ENCODE peak calls at places on chromosomes 11 and 22, in four cellular contexts. One of them, this sample, is unnamed.

GRCh38 chr22:31253949-31254348 is 38.3 kb downstream of the PIK3IP1 start:
- DNase-seq in upper lobe of right lung: peak
- DNase-seq in tibial nerve: no peak
- DNase-seq in IMR-90: no peak
- DNase-seq in this sample: peak

GRCh38 chr22:40512426-40513136 is 123.9 kb downstream of the MRTFA start:
- DNase-seq in upper lobe of right lung: no peak
- DNase-seq in tibial nerve: peak
- DNase-seq in IMR-90: peak
- DNase-seq in this sample: peak

GRCh38 chr22:22558972-22559603 is at the start of gene PRAME:
- DNase-seq in upper lobe of right lung: peak
- DNase-seq in tibial nerve: peak
- DNase-seq in IMR-90: peak
- DNase-seq in this sample: no peak

GRCh38 chr11:71325418-71326327 is 73.3 kb upstream of the SHANK2 start:
- DNase-seq in upper lobe of right lung: peak
- DNase-seq in tibial nerve: no peak
- DNase-seq in IMR-90: no peak
- DNase-seq in this sample: no peak

GRCh38 chr11:122731500-122731913 is 76.0 kb downstream of the UBASH3B start:
- DNase-seq in upper lobe of right lung: no peak
- DNase-seq in tibial nerve: no peak
- DNase-seq in IMR-90: peak
- DNase-seq in this sample: no peak

GRCh38 chr22:22945195-22945594 is 57.6 kb downstream of the IGLL5 start:
- DNase-seq in upper lobe of right lung: peak
- DNase-seq in tibial nerve: no peak
- DNase-seq in IMR-90: no peak
- DNase-seq in this sample: no peak

GRCh38 chr11:44244649-44245308 is 65.2 kb downstream of the ALX4 start:
- DNase-seq in upper lobe of right lung: no peak
- DNase-seq in tibial nerve: no peak
- DNase-seq in IMR-90: peak
- DNase-seq in this sample: no peak

GRCh38 chr11:127000291-127000968 is at the start of gene KIRREL3:
- DNase-seq in upper lobe of right lung: no peak
- DNase-seq in tibial nerve: no peak
- DNase-seq in IMR-90: peak
- DNase-seq in this sample: no peak

GRCh38 chr22:36776722-36777121 is 803 bp upstream of the IFT27 start:
- DNase-seq in upper lobe of right lung: no peak
- DNase-seq in tibial nerve: no peak
- DNase-seq in IMR-90: no peak
- DNase-seq in this sample: no peak

GRCh38 chr22:43658823-43659222 is 153.3 kb downstream of the EFCAB6 start:
- DNase-seq in upper lobe of right lung: no peak
- DNase-seq in tibial nerve: no peak
- DNase-seq in IMR-90: no peak
- DNase-seq in this sample: no peak

GRCh38 chr11:112182867-112183266 is 7.6 kb downstream of the BCO2 start:
- DNase-seq in upper lobe of right lung: no peak
- DNase-seq in tibial nerve: no peak
- DNase-seq in IMR-90: no peak
- DNase-seq in this sample: no peak

GRCh38 chr11:108568183-108568858 is 25.2 kb downstream of the EXPH5 start:
- DNase-seq in upper lobe of right lung: no peak
- DNase-seq in tibial nerve: no peak
- DNase-seq in IMR-90: no peak
- DNase-seq in this sample: no peak

GRCh38 chr22:49967333-49968241 is 7.0 kb downstream of the PIM3 start:
- DNase-seq in upper lobe of right lung: peak
- DNase-seq in tibial nerve: peak
- DNase-seq in IMR-90: no peak
- DNase-seq in this sample: no peak

GRCh38 chr22:44108806-44109385 is 71.8 kb upstream of the PARVG start:
- DNase-seq in upper lobe of right lung: peak
- DNase-seq in tibial nerve: no peak
- DNase-seq in IMR-90: no peak
- DNase-seq in this sample: no peak

GRCh38 chr22:49228431-49229037 is 599.1 kb downstream of the BRD1 start:
- DNase-seq in upper lobe of right lung: no peak
- DNase-seq in tibial nerve: no peak
- DNase-seq in IMR-90: no peak
- DNase-seq in this sample: no peak

GRCh38 chr11:15663778-15664218 is 549.1 kb downstream of the INSC start:
- DNase-seq in upper lobe of right lung: no peak
- DNase-seq in tibial nerve: no peak
- DNase-seq in IMR-90: no peak
- DNase-seq in this sample: no peak

GRCh38 chr11:94674005-94674491 is 94.1 kb upstream of the AMOTL1 start:
- DNase-seq in upper lobe of right lung: no peak
- DNase-seq in tibial nerve: no peak
- DNase-seq in IMR-90: no peak
- DNase-seq in this sample: peak

GRCh38 chr22:48741540-48741939 is 1086.1 kb downstream of the BRD1 start:
- DNase-seq in upper lobe of right lung: no peak
- DNase-seq in tibial nerve: no peak
- DNase-seq in IMR-90: no peak
- DNase-seq in this sample: no peak

GRCh38 chr11:102187416-102188125 is 77.3 kb downstream of the YAP1 start:
- DNase-seq in upper lobe of right lung: no peak
- DNase-seq in tibial nerve: no peak
- DNase-seq in IMR-90: peak
- DNase-seq in this sample: no peak

GRCh38 chr22:50255607-50256006 is 4.5 kb upstream of the HDAC10 start:
- DNase-seq in upper lobe of right lung: no peak
- DNase-seq in tibial nerve: no peak
- DNase-seq in IMR-90: no peak
- DNase-seq in this sample: no peak

GRCh38 chr11:44989831-44990566 is 39.3 kb upstream of the TP53I11 start:
- DNase-seq in upper lobe of right lung: no peak
- DNase-seq in tibial nerve: no peak
- DNase-seq in IMR-90: no peak
- DNase-seq in this sample: peak

GRCh38 chr11:47533690-47534135 is 19.2 kb downstream of the CELF1 start:
- DNase-seq in upper lobe of right lung: no peak
- DNase-seq in tibial nerve: no peak
- DNase-seq in IMR-90: peak
- DNase-seq in this sample: no peak

GRCh38 chr11:43197357-43197756 is 114.4 kb upstream of the API5 start:
- DNase-seq in upper lobe of right lung: no peak
- DNase-seq in tibial nerve: no peak
- DNase-seq in IMR-90: no peak
- DNase-seq in this sample: no peak

DNA sequence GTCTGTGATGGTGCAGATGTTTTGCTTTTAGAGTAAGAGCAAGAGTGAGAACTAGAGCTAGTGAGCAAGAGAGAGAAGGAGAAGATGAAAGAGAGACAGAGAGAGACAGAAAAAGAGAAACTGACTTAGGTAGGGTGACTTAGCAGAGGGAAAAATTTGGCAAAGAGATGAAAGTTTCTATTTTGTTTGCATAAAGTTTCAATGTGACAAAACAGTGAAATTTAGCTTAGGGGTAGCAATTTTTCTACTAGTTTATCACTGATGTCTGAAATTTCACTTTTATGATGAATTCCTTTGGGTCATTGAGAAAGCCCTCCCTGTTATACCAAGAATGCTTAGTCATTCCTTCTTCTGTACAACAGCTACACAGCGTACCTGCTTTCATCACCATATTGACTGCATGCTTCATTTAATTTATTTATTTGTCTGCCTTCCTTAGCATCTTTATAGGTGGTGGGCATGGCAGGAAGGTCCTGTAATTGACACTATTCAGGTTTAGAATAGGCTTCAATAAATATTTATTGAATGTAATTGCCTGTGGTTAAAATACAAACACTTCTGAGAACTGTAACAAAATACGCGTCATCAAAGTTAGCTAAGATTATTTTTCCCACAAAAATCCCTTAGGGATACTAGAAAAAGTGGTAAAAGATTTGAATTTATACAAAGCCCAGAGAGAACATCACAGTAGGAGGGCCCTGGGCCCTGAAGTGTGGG is 19.9 kb upstream of the CTSC start:
- DNase-seq in upper lobe of right lung: no peak
- DNase-seq in tibial nerve: no peak
- DNase-seq in IMR-90: peak
- DNase-seq in this sample: peak
- H3K4me3 ChIP-seq in upper lobe of right lung: no peak
- H3K4me3 ChIP-seq in tibial nerve: no peak
- H3K4me3 ChIP-seq in IMR-90: no peak
- H3K4me3 ChIP-seq in this sample: no peak

GRCh38 chr11:120715239-120715638 is 203.7 kb downstream of the GRIK4 start:
- DNase-seq in upper lobe of right lung: no peak
- DNase-seq in tibial nerve: no peak
- DNase-seq in IMR-90: no peak
- DNase-seq in this sample: no peak
- TF ChIP-seq CTCF in upper lobe of right lung: peak
- TF ChIP-seq CTCF in tibial nerve: peak
- TF ChIP-seq CTCF in IMR-90: peak
- TF ChIP-seq CTCF in this sample: no peak

DNA sequence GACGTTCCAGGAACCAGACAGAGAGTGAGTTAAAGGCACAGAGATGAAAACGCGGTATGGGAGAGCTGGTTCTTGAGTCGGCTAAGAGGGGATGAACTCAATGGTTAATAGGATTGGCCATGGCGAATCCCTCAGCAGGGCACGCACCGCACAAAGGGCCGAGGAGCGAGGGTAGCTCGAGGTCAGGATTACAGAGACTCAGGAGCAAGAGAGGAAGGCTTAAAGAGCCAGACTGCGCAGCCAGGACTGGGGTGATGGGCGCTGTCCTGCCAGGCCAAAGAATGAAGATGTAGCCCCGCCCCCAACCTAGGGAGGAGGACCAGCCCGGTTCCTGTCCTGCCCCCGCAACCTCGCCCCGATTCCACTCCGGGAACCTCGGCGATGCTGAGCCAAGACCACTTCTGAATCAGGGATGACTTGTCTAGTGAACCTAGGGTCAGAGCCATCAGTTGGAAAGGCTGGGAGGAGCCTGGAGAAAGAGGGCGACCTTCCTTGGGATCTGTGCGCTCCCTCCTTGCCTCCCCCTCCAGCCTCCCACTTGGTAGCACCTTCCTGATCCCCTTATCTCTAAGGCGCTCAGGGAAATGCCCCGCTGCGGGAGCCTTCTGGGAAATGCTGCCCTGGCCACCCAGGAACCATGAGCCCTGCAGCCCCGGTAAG is at the start of gene PLEKHB1:
- DNase-seq in upper lobe of right lung: no peak
- DNase-seq in tibial nerve: no peak
- DNase-seq in IMR-90: no peak
- DNase-seq in this sample: no peak
- H3K4me3 ChIP-seq in upper lobe of right lung: peak
- H3K4me3 ChIP-seq in tibial nerve: peak
- H3K4me3 ChIP-seq in IMR-90: no peak
- H3K4me3 ChIP-seq in this sample: no peak

DNA sequence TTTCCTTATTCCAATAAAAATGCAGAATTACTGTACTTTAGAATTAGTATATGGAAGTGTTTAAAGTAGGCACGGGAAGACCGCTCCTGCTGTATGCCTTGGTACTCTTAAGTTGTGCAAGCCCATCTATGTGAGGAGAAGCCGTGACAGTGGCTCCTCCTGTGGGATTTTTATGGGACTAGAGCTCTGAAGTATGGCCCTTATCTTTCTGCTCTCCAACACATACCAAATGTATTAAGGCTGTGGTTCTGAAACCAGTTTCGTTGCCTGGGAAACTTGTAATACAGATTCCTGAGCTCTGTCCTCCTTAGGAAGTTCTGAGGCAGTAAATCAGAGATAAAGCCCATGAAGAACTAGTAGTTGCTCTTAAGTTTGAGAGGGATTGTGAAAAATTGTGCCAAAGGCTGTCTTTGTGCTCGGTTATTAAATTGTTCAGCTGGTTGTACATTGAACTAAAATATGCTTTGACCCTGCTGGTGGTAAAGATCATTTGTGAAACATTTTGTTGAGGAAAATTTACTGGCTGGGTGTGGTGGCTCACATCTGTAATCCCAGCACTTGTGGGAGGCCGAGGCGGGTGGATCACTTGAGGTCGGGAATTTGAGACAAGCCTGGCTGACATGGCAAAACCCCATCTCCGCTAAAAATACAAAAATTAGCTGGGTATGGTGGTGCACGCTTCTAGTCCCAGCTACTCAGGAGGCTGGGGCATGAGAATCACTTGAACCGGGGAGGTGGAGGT is 29.3 kb downstream of the RTN3 start:
- DNase-seq in upper lobe of right lung: no peak
- DNase-seq in tibial nerve: no peak
- DNase-seq in IMR-90: peak
- DNase-seq in this sample: no peak
- TF ChIP-seq CTCF in upper lobe of right lung: no peak
- TF ChIP-seq CTCF in tibial nerve: no peak
- TF ChIP-seq CTCF in IMR-90: peak
- TF ChIP-seq CTCF in this sample: no peak

DNA sequence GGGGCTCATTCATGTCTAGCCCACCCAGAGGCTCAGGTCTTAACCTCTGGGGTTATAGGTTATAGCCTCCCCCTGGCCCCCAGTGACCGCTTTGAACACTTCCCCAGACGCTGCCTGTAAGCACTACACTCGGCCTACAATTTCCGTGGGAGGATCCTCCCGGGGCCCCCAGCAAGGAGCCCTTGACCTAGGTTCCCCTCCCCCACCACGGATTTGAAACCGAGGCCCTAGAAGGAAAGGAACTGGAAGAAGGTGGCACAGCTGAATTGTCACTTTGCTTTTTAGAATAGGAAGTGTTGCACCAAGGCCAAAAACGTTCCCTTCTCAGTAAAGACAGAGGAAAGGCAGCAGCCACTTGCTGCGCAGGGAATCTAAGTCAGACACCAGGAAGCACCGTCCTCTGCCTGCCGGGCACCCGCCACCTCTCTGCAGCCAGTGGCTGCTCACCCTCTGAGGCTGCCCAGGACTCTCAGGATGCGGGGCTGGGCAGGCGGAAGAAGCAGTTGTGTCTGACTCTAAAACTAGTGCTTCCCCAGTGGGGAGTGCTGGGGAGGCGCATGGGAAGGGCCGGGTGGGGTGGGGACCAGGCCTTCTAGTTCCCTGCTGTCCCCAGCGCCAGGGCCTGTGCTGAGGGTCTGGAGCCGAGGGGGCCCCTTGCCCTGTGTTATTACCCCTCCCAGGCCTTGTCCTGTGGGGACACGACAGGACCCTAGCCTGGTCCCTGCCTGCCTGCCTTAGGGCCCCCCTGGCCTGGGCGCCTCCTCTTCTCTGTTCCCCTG is 7.9 kb upstream of the FLRT1 start:
- DNase-seq in upper lobe of right lung: no peak
- DNase-seq in tibial nerve: no peak
- DNase-seq in IMR-90: no peak
- DNase-seq in this sample: no peak
- H3K4me3 ChIP-seq in upper lobe of right lung: no peak
- H3K4me3 ChIP-seq in tibial nerve: no peak
- H3K4me3 ChIP-seq in IMR-90: no peak
- H3K4me3 ChIP-seq in this sample: no peak

DNA sequence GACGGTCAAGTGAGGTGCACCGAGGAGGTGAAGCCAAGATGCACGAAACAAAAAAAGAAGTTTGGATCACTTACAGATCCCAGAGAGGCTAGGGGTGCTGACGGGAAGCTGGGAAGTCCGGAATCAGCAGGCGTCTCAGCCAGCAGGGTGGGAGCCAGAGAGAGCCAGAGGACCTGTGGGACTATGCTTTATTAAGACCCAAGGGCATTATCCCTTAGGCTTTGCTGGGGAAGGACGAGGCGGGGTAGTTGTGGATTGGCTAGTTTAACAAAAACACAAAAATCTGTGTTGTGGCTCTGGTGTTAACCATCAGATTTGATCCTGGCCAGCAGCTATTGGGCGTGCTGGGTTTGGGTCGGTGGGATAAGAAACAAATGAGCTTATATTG is 427.1 kb downstream of the DYNC2H1 start:
- DNase-seq in upper lobe of right lung: no peak
- DNase-seq in tibial nerve: no peak
- DNase-seq in IMR-90: no peak
- DNase-seq in this sample: no peak
- TF ChIP-seq CTCF in upper lobe of right lung: no peak
- TF ChIP-seq CTCF in tibial nerve: no peak
- TF ChIP-seq CTCF in IMR-90: no peak
- TF ChIP-seq CTCF in this sample: no peak

This sample was measured in epithelial cell of esophagus.